ENCODE peak calls at places on chromosomes 6 and 20, in seven cellular contexts. N, H, J, R, X, W and P are unnamed samples.

GRCh38 chr6:116210750-116211425 is 43.0 kb downstream of the TSPYL4 start:
- DNase-seq in N (peak), J (peak), W (no peak), H (no peak), X (no peak), R (peak), P (no peak)

GRCh38 chr20:36777152-36777551 is 3.6 kb upstream of the DSN1 start:
- DNase-seq in H (no peak), J (no peak), X (no peak), W (no peak), R (no peak), N (no peak), P (no peak)

GRCh38 chr6:30238178-30238795 is 25.1 kb upstream of the TRIM26 start:
- DNase-seq in W (no peak), X (no peak), R (peak), N (no peak), H (peak), J (peak), P (no peak)

GRCh38 chr6:39808934-39809333 is 16.8 kb downstream of the DAAM2 start:
- DNase-seq in W (no peak), J (no peak), H (no peak), X (no peak), N (no peak), R (peak), P (no peak)

GRCh38 chr6:117317261-117317660 is 51.9 kb downstream of the VGLL2 start:
- DNase-seq in W (no peak), H (no peak), N (no peak), X (no peak), J (peak), R (peak), P (no peak)

GRCh38 chr6:26000366-26000886 is 37.8 kb downstream of the TRIM38 start:
- DNase-seq in W (no peak), N (no peak), R (no peak), J (no peak), X (no peak), H (no peak), P (no peak)

GRCh38 chr20:31842471-31843157 is 2.8 kb downstream of the FOXS1 start:
- DNase-seq in X (no peak), R (peak), N (peak), H (no peak), J (peak), W (no peak), P (peak)

GRCh38 chr6:146582857-146583256 is 15.9 kb upstream of the ADGB start:
- DNase-seq in J (peak), N (peak), H (no peak), X (no peak), R (peak), W (no peak), P (peak)

GRCh38 chr20:18971574-18971973 is 158.0 kb downstream of the SCP2D1 start:
- DNase-seq in H (no peak), N (no peak), W (no peak), X (no peak), J (no peak), R (no peak), P (no peak)

GRCh38 chr6:151403919-151404308 is 12.6 kb upstream of the ZBTB2 start:
- DNase-seq in J (no peak), H (no peak), N (no peak), X (no peak), R (no peak), W (no peak), P (no peak)

GRCh38 chr6:148898360-148899005 is 151.7 kb downstream of the UST start:
- DNase-seq in W (no peak), X (no peak), R (no peak), H (no peak), N (no peak), J (no peak), P (no peak)

GRCh38 chr6:75747985-75748742 is 875 bp upstream of the MYO6 start:
- DNase-seq in R (no peak), J (no peak), H (no peak), N (no peak), X (no peak), W (no peak), P (no peak)

GRCh38 chr20:7841291-7841966 is 98.8 kb downstream of the HAO1 start:
- DNase-seq in J (peak), H (no peak), N (no peak), W (no peak), X (no peak), R (peak), P (peak)

GRCh38 chr6:3742426-3743344 is 8.8 kb downstream of the PXDC1 start:
- DNase-seq in X (peak), H (peak), N (peak), R (peak), W (peak), J (peak), P (peak)